ENCODE peak calls at places on chromosomes 7 and 10, in seven cellular contexts. One of them, this sample, is unnamed.
A peak's percentile ranks its signal among the peaks of the same experiment; 100 is the strongest.

GRCh38 chr7:36283711-36284130 is 105.9 kb upstream of the ANLN start:
- DNase-seq in body of pancreas: peak; percentile 29
- DNase-seq in suprapubic skin: no peak
- DNase-seq in prostate gland: no peak
- DNase-seq in stomach: peak; percentile 43
- DNase-seq in transverse colon: peak; percentile 48
- DNase-seq in endothelial cell of umbilical vein: no peak
- DNase-seq in this sample: no peak

GRCh38 chr10:8586504-8586903 is 532.0 kb downstream of the GATA3 start:
- DNase-seq in body of pancreas: no peak
- DNase-seq in suprapubic skin: no peak
- DNase-seq in prostate gland: no peak
- DNase-seq in stomach: no peak
- DNase-seq in transverse colon: no peak
- DNase-seq in endothelial cell of umbilical vein: no peak
- DNase-seq in this sample: no peak

GRCh38 chr7:26500749-26501352 is 209.2 kb downstream of the SNX10 start:
- DNase-seq in body of pancreas: no peak
- DNase-seq in suprapubic skin: no peak
- DNase-seq in prostate gland: no peak
- DNase-seq in stomach: no peak
- DNase-seq in transverse colon: no peak
- DNase-seq in endothelial cell of umbilical vein: peak; percentile 52
- DNase-seq in this sample: peak; percentile 21

GRCh38 chr7:113086431-113086888 is at the start of gene GPR85:
- DNase-seq in body of pancreas: peak; percentile 61
- DNase-seq in suprapubic skin: no peak
- DNase-seq in prostate gland: peak; percentile 37
- DNase-seq in stomach: peak; percentile 40
- DNase-seq in transverse colon: peak; percentile 17
- DNase-seq in endothelial cell of umbilical vein: peak; percentile 50
- DNase-seq in this sample: peak; percentile 32

GRCh38 chr7:135512135-135512887 is 2.4 kb upstream of the CNOT4 start:
- DNase-seq in body of pancreas: no peak
- DNase-seq in suprapubic skin: no peak
- DNase-seq in prostate gland: no peak
- DNase-seq in stomach: no peak
- DNase-seq in transverse colon: no peak
- DNase-seq in endothelial cell of umbilical vein: peak; percentile 68
- DNase-seq in this sample: no peak

GRCh38 chr10:103197177-103197576 is 4.1 kb upstream of the NT5C2 start:
- DNase-seq in body of pancreas: peak; percentile 57
- DNase-seq in suprapubic skin: peak; percentile 72
- DNase-seq in prostate gland: no peak
- DNase-seq in stomach: peak; percentile 35
- DNase-seq in transverse colon: no peak
- DNase-seq in endothelial cell of umbilical vein: peak; percentile 87
- DNase-seq in this sample: peak; percentile 78

GRCh38 chr10:131655101-131655849 is 245.5 kb upstream of the PPP2R2D start:
- DNase-seq in body of pancreas: no peak
- DNase-seq in suprapubic skin: no peak
- DNase-seq in prostate gland: no peak
- DNase-seq in stomach: peak; percentile 25
- DNase-seq in transverse colon: no peak
- DNase-seq in endothelial cell of umbilical vein: no peak
- DNase-seq in this sample: no peak

GRCh38 chr10:48254745-48255144 is 19.8 kb downstream of the FRMPD2 start:
- DNase-seq in body of pancreas: no peak
- DNase-seq in suprapubic skin: no peak
- DNase-seq in prostate gland: no peak
- DNase-seq in stomach: no peak
- DNase-seq in transverse colon: no peak
- DNase-seq in endothelial cell of umbilical vein: no peak
- DNase-seq in this sample: no peak

GRCh38 chr10:76080406-76080805 is 649.0 kb downstream of the LRMDA start:
- DNase-seq in body of pancreas: no peak
- DNase-seq in suprapubic skin: no peak
- DNase-seq in prostate gland: no peak
- DNase-seq in stomach: no peak
- DNase-seq in transverse colon: no peak
- DNase-seq in endothelial cell of umbilical vein: no peak
- DNase-seq in this sample: no peak

GRCh38 chr7:35549781-35550180 is 145.2 kb downstream of the HERPUD2 start:
- DNase-seq in body of pancreas: no peak
- DNase-seq in suprapubic skin: no peak
- DNase-seq in prostate gland: no peak
- DNase-seq in stomach: no peak
- DNase-seq in transverse colon: no peak
- DNase-seq in endothelial cell of umbilical vein: no peak
- DNase-seq in this sample: no peak

GRCh38 chr10:67808706-67809105 is 29.3 kb downstream of the DNAJC12 start:
- DNase-seq in body of pancreas: no peak
- DNase-seq in suprapubic skin: no peak
- DNase-seq in prostate gland: no peak
- DNase-seq in stomach: no peak
- DNase-seq in transverse colon: no peak
- DNase-seq in endothelial cell of umbilical vein: no peak
- DNase-seq in this sample: no peak

GRCh38 chr10:17685227-17685840 is 41.4 kb downstream of the STAM start:
- DNase-seq in body of pancreas: no peak
- DNase-seq in suprapubic skin: no peak
- DNase-seq in prostate gland: no peak
- DNase-seq in stomach: no peak
- DNase-seq in transverse colon: no peak
- DNase-seq in endothelial cell of umbilical vein: no peak
- DNase-seq in this sample: no peak

GRCh38 chr7:71613316-71613715 is 481.4 kb downstream of the GALNT17 start:
- DNase-seq in body of pancreas: no peak
- DNase-seq in suprapubic skin: no peak
- DNase-seq in prostate gland: no peak
- DNase-seq in stomach: no peak
- DNase-seq in transverse colon: no peak
- DNase-seq in endothelial cell of umbilical vein: no peak
- DNase-seq in this sample: no peak

GRCh38 chr10:89478085-89478738 is 57.2 kb downstream of the SLC16A12 start:
- DNase-seq in body of pancreas: no peak
- DNase-seq in suprapubic skin: no peak
- DNase-seq in prostate gland: no peak
- DNase-seq in stomach: no peak
- DNase-seq in transverse colon: no peak
- DNase-seq in endothelial cell of umbilical vein: no peak
- DNase-seq in this sample: no peak

DNA sequence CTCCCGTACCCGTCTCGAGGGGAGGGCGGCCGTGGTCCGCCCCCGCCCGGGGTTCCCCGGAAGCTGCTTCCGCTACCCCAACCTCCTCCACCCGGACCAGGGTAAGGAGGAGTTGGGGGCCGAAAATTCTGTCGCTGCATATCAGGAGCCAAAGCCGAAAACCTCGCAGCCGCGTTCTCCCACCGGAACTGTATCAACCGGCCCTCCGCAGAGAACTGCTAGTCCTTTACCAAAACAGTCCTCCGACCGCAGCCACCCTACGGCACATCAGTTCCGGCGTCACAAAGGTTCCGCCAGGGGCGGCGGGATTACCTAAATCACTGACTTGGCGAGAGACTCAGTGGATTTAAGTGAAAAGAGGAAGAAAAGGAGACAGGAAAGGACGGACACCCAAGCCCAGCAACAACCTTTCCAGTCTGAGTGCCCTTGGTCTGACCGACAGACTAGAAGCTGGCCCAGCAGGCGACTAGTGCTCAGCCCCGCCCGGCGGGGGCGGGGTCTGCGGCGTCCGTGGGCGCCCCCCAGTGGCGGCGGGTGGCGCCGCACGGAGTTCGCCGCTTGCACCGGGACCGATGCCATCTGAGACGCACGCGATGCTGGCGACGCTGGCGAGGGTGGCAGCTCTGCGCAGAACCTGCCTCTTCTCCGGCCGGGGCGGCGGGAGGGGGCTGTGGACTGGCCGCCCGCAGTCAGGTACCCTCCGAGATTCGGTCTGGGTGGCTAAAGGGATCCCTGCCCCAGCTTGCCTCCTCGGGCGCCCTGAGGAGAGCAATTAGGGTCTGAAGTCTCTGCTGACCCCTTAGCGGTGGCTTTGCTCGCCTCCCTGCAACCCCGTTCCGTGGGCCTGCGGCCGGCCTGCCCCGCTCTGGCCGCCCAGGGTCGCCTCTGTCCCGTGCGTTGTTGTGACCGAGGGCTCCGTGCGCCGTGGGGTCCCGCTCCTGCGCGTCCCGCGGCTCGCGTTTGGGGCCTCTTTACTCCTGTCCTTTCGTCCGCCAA is at the start of the genes MPLKIP and SUGCT:
- DNase-seq in body of pancreas: peak; percentile 88
- DNase-seq in suprapubic skin: peak; percentile 92
- DNase-seq in prostate gland: peak; percentile 76
- DNase-seq in stomach: peak; percentile 86
- DNase-seq in transverse colon: peak; percentile 85
- DNase-seq in endothelial cell of umbilical vein: peak; percentile 89
- DNase-seq in this sample: peak; percentile 97
- TF ChIP-seq POLR2A in body of pancreas: peak; percentile 37
- TF ChIP-seq POLR2A in suprapubic skin: no peak
- TF ChIP-seq POLR2A in prostate gland: peak; percentile 11
- TF ChIP-seq POLR2A in stomach: no peak
- TF ChIP-seq POLR2A in transverse colon: peak; percentile 78
- TF ChIP-seq POLR2A in endothelial cell of umbilical vein: peak; percentile 35
- TF ChIP-seq POLR2A in this sample: peak; percentile 62

GRCh38 chr10:58330397-58330796 is 4.4 kb upstream of the UBE2D1 start:
- DNase-seq in body of pancreas: no peak
- DNase-seq in suprapubic skin: no peak
- DNase-seq in prostate gland: no peak
- DNase-seq in stomach: no peak
- DNase-seq in transverse colon: no peak
- DNase-seq in endothelial cell of umbilical vein: no peak
- DNase-seq in this sample: no peak

GRCh38 chr10:58334817-58335305 is at the start of gene UBE2D1:
- DNase-seq in body of pancreas: peak; percentile 95
- DNase-seq in suprapubic skin: peak; percentile 91
- DNase-seq in prostate gland: peak; percentile 85
- DNase-seq in stomach: peak; percentile 93
- DNase-seq in transverse colon: peak; percentile 95
- DNase-seq in endothelial cell of umbilical vein: peak; percentile 69
- DNase-seq in this sample: peak; percentile 84

GRCh38 chr10:58336242-58336641 is 1.4 kb downstream of the UBE2D1 start:
- DNase-seq in body of pancreas: no peak
- DNase-seq in suprapubic skin: no peak
- DNase-seq in prostate gland: no peak
- DNase-seq in stomach: no peak
- DNase-seq in transverse colon: no peak
- DNase-seq in endothelial cell of umbilical vein: no peak
- DNase-seq in this sample: no peak

GRCh38 chr10:58341422-58341821 is 6.6 kb downstream of the UBE2D1 start:
- DNase-seq in body of pancreas: no peak
- DNase-seq in suprapubic skin: no peak
- DNase-seq in prostate gland: no peak
- DNase-seq in stomach: no peak
- DNase-seq in transverse colon: no peak
- DNase-seq in endothelial cell of umbilical vein: no peak
- DNase-seq in this sample: no peak

GRCh38 chr10:58335306-58336005 is 650 bp downstream of the UBE2D1 start:
- DNase-seq in body of pancreas: peak; percentile 25
- DNase-seq in suprapubic skin: peak; percentile 66
- DNase-seq in prostate gland: peak; percentile 5
- DNase-seq in stomach: peak; percentile 26
- DNase-seq in transverse colon: peak; percentile 27
- DNase-seq in endothelial cell of umbilical vein: peak; percentile 63
- DNase-seq in this sample: peak; percentile 40
- TF ChIP-seq POLR2A in body of pancreas: no peak
- TF ChIP-seq POLR2A in suprapubic skin: no peak
- TF ChIP-seq POLR2A in prostate gland: no peak
- TF ChIP-seq POLR2A in stomach: no peak
- TF ChIP-seq POLR2A in transverse colon: no peak
- TF ChIP-seq POLR2A in endothelial cell of umbilical vein: no peak
- TF ChIP-seq POLR2A in this sample: no peak

DNA sequence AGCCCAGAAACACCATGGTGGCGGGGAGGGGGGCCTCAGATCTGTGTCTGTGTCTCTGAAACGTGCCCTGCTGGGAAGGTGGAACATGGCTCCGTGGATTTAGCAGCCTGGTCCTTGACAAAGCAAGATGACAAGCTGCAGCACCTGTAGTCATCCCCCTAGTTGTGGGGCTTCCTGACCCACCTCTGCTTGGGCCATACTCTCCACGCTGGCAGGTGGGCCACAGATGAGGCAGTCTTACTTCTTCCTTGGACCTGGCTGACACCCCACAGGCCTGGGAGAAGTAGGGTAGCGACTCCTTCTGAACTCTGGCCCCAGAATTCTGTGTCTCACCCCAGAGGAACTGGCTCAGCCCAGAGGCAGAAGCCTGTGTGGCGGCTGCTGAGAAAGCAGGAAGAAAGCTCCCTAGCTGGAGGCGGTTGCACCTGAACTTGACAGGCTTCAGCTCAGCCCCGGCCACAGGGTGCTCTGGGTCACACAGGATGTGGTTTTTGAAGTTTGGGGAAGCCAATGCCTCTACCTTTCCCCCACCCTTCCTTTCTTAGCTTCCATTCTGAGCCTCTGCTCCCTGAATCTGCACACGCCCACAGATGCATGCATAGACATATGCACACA is 113.9 kb downstream of the ABLIM1 start:
- DNase-seq in body of pancreas: no peak
- DNase-seq in suprapubic skin: no peak
- DNase-seq in prostate gland: no peak
- DNase-seq in stomach: peak; percentile 52
- DNase-seq in transverse colon: peak; percentile 71
- DNase-seq in endothelial cell of umbilical vein: no peak
- DNase-seq in this sample: no peak
- TF ChIP-seq POLR2A in body of pancreas: no peak
- TF ChIP-seq POLR2A in suprapubic skin: no peak
- TF ChIP-seq POLR2A in prostate gland: no peak
- TF ChIP-seq POLR2A in stomach: no peak
- TF ChIP-seq POLR2A in transverse colon: no peak
- TF ChIP-seq POLR2A in endothelial cell of umbilical vein: no peak
- TF ChIP-seq POLR2A in this sample: no peak

DNA sequence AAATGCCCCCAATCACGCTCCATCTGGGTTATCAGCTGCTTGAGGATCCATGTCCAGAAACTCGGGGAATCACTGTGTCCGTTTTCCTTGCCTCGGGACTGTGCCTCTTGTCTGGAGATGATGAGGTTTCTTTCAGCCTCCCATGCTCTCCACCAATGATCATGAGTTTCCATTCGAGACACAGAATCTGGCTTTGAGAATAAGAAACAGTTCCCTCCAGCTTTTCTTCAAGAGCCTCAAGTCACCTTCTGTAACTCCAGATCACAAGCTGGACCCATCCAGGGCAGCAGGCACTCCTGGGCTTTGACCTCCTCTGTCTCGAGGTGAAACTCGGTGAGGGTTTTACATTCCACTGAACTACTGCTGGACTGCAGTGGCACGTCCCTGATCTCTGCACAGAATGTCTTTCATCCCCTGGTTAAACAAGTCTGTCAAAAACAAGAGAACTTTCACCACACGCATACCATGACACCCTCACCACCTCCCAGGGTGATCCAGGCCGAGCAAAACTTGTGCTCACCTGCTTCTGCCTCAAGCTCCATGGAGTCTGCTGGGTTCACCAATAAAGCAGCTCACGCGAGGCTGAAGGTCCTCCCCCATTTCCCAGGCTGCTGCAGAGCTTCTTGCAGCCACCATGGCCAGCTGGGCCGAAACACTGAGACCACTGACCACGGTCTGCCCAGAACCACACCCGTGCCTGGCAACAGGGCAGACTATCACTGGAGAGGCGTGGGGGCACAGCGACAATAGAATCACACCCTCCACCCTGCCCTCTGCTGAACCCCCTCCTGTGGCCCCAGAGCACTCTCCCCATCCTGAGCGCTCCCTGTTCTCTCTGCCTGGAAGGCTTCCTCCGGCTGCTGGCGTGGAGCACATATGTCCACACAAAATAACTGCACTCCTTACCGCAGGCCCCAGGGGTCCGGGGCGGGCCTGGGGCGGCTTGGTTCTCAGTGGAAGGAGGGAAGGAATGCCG is 25.1 kb downstream of the MAT1A start:
- DNase-seq in body of pancreas: no peak
- DNase-seq in suprapubic skin: no peak
- DNase-seq in prostate gland: no peak
- DNase-seq in stomach: no peak
- DNase-seq in transverse colon: no peak
- DNase-seq in endothelial cell of umbilical vein: no peak
- DNase-seq in this sample: no peak
- TF ChIP-seq POLR2A in body of pancreas: no peak
- TF ChIP-seq POLR2A in suprapubic skin: no peak
- TF ChIP-seq POLR2A in prostate gland: no peak
- TF ChIP-seq POLR2A in stomach: no peak
- TF ChIP-seq POLR2A in transverse colon: no peak
- TF ChIP-seq POLR2A in endothelial cell of umbilical vein: no peak
- TF ChIP-seq POLR2A in this sample: no peak

This sample was measured in H54.